ENCODE peak calls at places on chromosomes 12 and 14, in seven cellular contexts. One of them, this sample, is unnamed. For H3K4me1, the result is how much of the 10 kb centered on the place peaks cover.

GRCh38 chr12:89181271-89181920 is 170.9 kb downstream of the DUSP6 start:
- DNase-seq in testis: no peak
- DNase-seq in A549: peak
- DNase-seq in prostate gland: no peak
- DNase-seq in breast epithelium: no peak
- DNase-seq in sigmoid colon: no peak
- DNase-seq in body of pancreas: no peak
- DNase-seq in this sample: no peak

GRCh38 chr12:93061414-93062099 is 132.5 kb upstream of the EEA1 start:
- DNase-seq in testis: no peak
- DNase-seq in A549: no peak
- DNase-seq in prostate gland: no peak
- DNase-seq in breast epithelium: no peak
- DNase-seq in sigmoid colon: peak
- DNase-seq in body of pancreas: no peak
- DNase-seq in this sample: peak

GRCh38 chr14:61602733-61603077 is 92.6 kb upstream of the HIF1A start:
- DNase-seq in testis: no peak
- DNase-seq in A549: no peak
- DNase-seq in prostate gland: no peak
- DNase-seq in breast epithelium: no peak
- DNase-seq in sigmoid colon: no peak
- DNase-seq in body of pancreas: no peak
- DNase-seq in this sample: no peak

GRCh38 chr12:126667340-126667739 is 1599.6 kb upstream of the TMEM132C start:
- DNase-seq in testis: no peak
- DNase-seq in A549: no peak
- DNase-seq in prostate gland: no peak
- DNase-seq in breast epithelium: no peak
- DNase-seq in sigmoid colon: no peak
- DNase-seq in body of pancreas: no peak
- DNase-seq in this sample: no peak

GRCh38 chr14:71355324-71356201 is 448.3 kb downstream of the PCNX1 start:
- DNase-seq in testis: peak
- DNase-seq in A549: no peak
- DNase-seq in prostate gland: peak
- DNase-seq in breast epithelium: peak
- DNase-seq in sigmoid colon: peak
- DNase-seq in body of pancreas: peak
- DNase-seq in this sample: peak

GRCh38 chr14:80781968-80782367 is 159.6 kb downstream of the CEP128 start:
- DNase-seq in testis: no peak
- DNase-seq in A549: no peak
- DNase-seq in prostate gland: no peak
- DNase-seq in breast epithelium: no peak
- DNase-seq in sigmoid colon: no peak
- DNase-seq in body of pancreas: no peak
- DNase-seq in this sample: no peak

GRCh38 chr12:121626087-121626852 is at the start of gene ORAI1:
- DNase-seq in testis: peak
- DNase-seq in A549: peak
- DNase-seq in prostate gland: peak
- DNase-seq in breast epithelium: peak
- DNase-seq in sigmoid colon: peak
- DNase-seq in body of pancreas: peak
- DNase-seq in this sample: peak

GRCh38 chr14:100645986-100646314 is 58.7 kb upstream of the BEGAIN start:
- DNase-seq in testis: no peak
- DNase-seq in A549: no peak
- DNase-seq in prostate gland: no peak
- DNase-seq in breast epithelium: no peak
- DNase-seq in sigmoid colon: no peak
- DNase-seq in body of pancreas: no peak
- DNase-seq in this sample: no peak

GRCh38 chr12:123532021-123532420 is 1.5 kb downstream of the RILPL1 start:
- DNase-seq in testis: no peak
- DNase-seq in A549: no peak
- DNase-seq in prostate gland: no peak
- DNase-seq in breast epithelium: no peak
- DNase-seq in sigmoid colon: no peak
- DNase-seq in body of pancreas: peak
- DNase-seq in this sample: no peak

GRCh38 chr12:132585177-132585576 is 25.2 kb downstream of the LRCOL1 start:
- DNase-seq in testis: no peak
- DNase-seq in A549: no peak
- DNase-seq in prostate gland: no peak
- DNase-seq in breast epithelium: no peak
- DNase-seq in sigmoid colon: no peak
- DNase-seq in body of pancreas: no peak
- DNase-seq in this sample: no peak

GRCh38 chr12:47770086-47770726 is 2.8 kb upstream of the SLC48A1 start:
- DNase-seq in testis: no peak
- DNase-seq in A549: no peak
- DNase-seq in prostate gland: no peak
- DNase-seq in breast epithelium: no peak
- DNase-seq in sigmoid colon: no peak
- DNase-seq in body of pancreas: no peak
- DNase-seq in this sample: no peak

GRCh38 chr14:102731871-102732800 is 45.1 kb upstream of the TRAF3 start:
- DNase-seq in testis: no peak
- DNase-seq in A549: no peak
- DNase-seq in prostate gland: no peak
- DNase-seq in breast epithelium: no peak
- DNase-seq in sigmoid colon: no peak
- DNase-seq in body of pancreas: no peak
- DNase-seq in this sample: no peak

GRCh38 chr14:105943973-105944602 is 417.7 kb downstream of the TMEM121 start:
- DNase-seq in testis: peak
- DNase-seq in A549: no peak
- DNase-seq in prostate gland: no peak
- DNase-seq in breast epithelium: no peak
- DNase-seq in sigmoid colon: no peak
- DNase-seq in body of pancreas: peak
- DNase-seq in this sample: no peak

GRCh38 chr12:89733579-89734201 is 25.1 kb upstream of the ATP2B1 start:
- DNase-seq in testis: no peak
- DNase-seq in A549: no peak
- DNase-seq in prostate gland: no peak
- DNase-seq in breast epithelium: no peak
- DNase-seq in sigmoid colon: no peak
- DNase-seq in body of pancreas: no peak
- DNase-seq in this sample: no peak

GRCh38 chr12:130357241-130357640 is 19.6 kb downstream of the PIWIL1 start:
- DNase-seq in testis: no peak
- DNase-seq in A549: no peak
- DNase-seq in prostate gland: no peak
- DNase-seq in breast epithelium: no peak
- DNase-seq in sigmoid colon: no peak
- DNase-seq in body of pancreas: no peak
- DNase-seq in this sample: no peak

GRCh38 chr12:86710110-86710509 is 453.9 kb upstream of the MGAT4C start:
- DNase-seq in testis: no peak
- DNase-seq in A549: no peak
- DNase-seq in prostate gland: no peak
- DNase-seq in breast epithelium: no peak
- DNase-seq in sigmoid colon: no peak
- DNase-seq in body of pancreas: no peak
- DNase-seq in this sample: no peak

GRCh38 chr14:24196071-24197061 is 1.1 kb upstream of the TM9SF1 start:
- DNase-seq in testis: no peak
- DNase-seq in A549: no peak
- DNase-seq in prostate gland: no peak
- DNase-seq in breast epithelium: no peak
- DNase-seq in sigmoid colon: no peak
- DNase-seq in body of pancreas: no peak
- DNase-seq in this sample: no peak

GRCh38 chr12:127342861-127343260 is 924.1 kb upstream of the TMEM132C start:
- DNase-seq in testis: no peak
- DNase-seq in A549: no peak
- DNase-seq in prostate gland: no peak
- DNase-seq in breast epithelium: no peak
- DNase-seq in sigmoid colon: no peak
- DNase-seq in body of pancreas: no peak
- DNase-seq in this sample: no peak

GRCh38 chr12:29317556-29318363 is 63.2 kb downstream of the ERGIC2 start:
- DNase-seq in testis: peak
- DNase-seq in A549: peak
- DNase-seq in prostate gland: peak
- DNase-seq in breast epithelium: no peak
- DNase-seq in sigmoid colon: no peak
- DNase-seq in body of pancreas: peak
- DNase-seq in this sample: no peak

GRCh38 chr12:103806807-103807206 is 34.2 kb downstream of the NT5DC3 start:
- DNase-seq in testis: no peak
- DNase-seq in A549: no peak
- DNase-seq in prostate gland: no peak
- DNase-seq in breast epithelium: no peak
- DNase-seq in sigmoid colon: peak
- DNase-seq in body of pancreas: no peak
- DNase-seq in this sample: no peak

DNA sequence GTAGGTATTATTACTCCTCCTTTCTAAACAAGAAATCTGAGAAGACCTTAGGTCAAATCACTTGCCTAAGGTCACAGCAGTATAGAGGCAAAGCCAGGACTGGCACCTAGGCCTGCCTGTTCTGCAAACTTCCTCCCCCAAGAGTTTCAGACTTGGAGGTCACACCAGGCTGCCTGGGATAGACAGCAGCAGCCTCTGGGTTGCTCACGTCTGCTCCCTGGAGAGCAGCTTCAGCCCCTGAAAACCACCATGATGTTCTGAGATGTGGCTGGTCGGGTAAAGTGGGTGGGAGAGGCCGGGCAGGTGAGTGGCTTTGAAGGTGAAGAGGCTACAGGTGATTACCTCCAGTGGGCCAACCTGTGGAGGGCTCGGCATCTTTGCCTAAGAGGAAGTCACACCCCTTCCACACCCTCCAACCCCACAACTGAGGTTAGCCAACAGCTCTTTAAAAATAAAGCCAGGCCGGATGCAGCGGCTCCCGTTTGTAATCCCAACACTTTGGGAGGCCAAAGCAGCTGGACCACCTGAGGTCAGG is 37.0 kb upstream of the PNMA1 start:
- DNase-seq in testis: no peak
- DNase-seq in A549: no peak
- DNase-seq in prostate gland: no peak
- DNase-seq in breast epithelium: no peak
- DNase-seq in sigmoid colon: peak
- DNase-seq in body of pancreas: no peak
- DNase-seq in this sample: no peak
- H3K4me1 ChIP-seq in testis: half or more
- H3K4me1 ChIP-seq in A549: half or more
- H3K4me1 ChIP-seq in prostate gland: half or more
- H3K4me1 ChIP-seq in breast epithelium: half or more
- H3K4me1 ChIP-seq in sigmoid colon: half or more
- H3K4me1 ChIP-seq in body of pancreas: half or more
- H3K4me1 ChIP-seq in this sample: half or more

GRCh38 chr12:124828264-124829007 is 35.2 kb downstream of the SCARB1 start:
- DNase-seq in testis: no peak
- DNase-seq in A549: peak
- DNase-seq in prostate gland: peak
- DNase-seq in breast epithelium: peak
- DNase-seq in sigmoid colon: no peak
- DNase-seq in body of pancreas: peak
- DNase-seq in this sample: no peak
- TF ChIP-seq POLR2A in testis: no peak
- TF ChIP-seq POLR2A in A549: no peak
- TF ChIP-seq POLR2A in prostate gland: no peak
- TF ChIP-seq POLR2A in breast epithelium: no peak
- TF ChIP-seq POLR2A in sigmoid colon: no peak
- TF ChIP-seq POLR2A in body of pancreas: no peak
- TF ChIP-seq POLR2A in this sample: no peak

GRCh38 chr14:103870891-103871595 is 23.7 kb upstream of the PPP1R13B start:
- DNase-seq in testis: no peak
- DNase-seq in A549: no peak
- DNase-seq in prostate gland: no peak
- DNase-seq in breast epithelium: no peak
- DNase-seq in sigmoid colon: no peak
- DNase-seq in body of pancreas: no peak
- DNase-seq in this sample: no peak
- H3K4me3 ChIP-seq in testis: peak
- H3K4me3 ChIP-seq in A549: no peak
- H3K4me3 ChIP-seq in prostate gland: no peak
- H3K4me3 ChIP-seq in breast epithelium: no peak
- H3K4me3 ChIP-seq in sigmoid colon: no peak
- H3K4me3 ChIP-seq in body of pancreas: no peak
- H3K4me3 ChIP-seq in this sample: no peak

GRCh38 chr12:113077057-113077858 is 20.7 kb downstream of the DTX1 start:
- DNase-seq in testis: no peak
- DNase-seq in A549: no peak
- DNase-seq in prostate gland: no peak
- DNase-seq in breast epithelium: no peak
- DNase-seq in sigmoid colon: no peak
- DNase-seq in body of pancreas: no peak
- DNase-seq in this sample: no peak

GRCh38 chr12:113080692-113081091 is 24.2 kb downstream of the DTX1 start:
- DNase-seq in testis: peak
- DNase-seq in A549: no peak
- DNase-seq in prostate gland: no peak
- DNase-seq in breast epithelium: no peak
- DNase-seq in sigmoid colon: no peak
- DNase-seq in body of pancreas: no peak
- DNase-seq in this sample: no peak

GRCh38 chr12:113081785-113082296 is 25.3 kb downstream of the DTX1 start:
- DNase-seq in testis: peak
- DNase-seq in A549: no peak
- DNase-seq in prostate gland: no peak
- DNase-seq in breast epithelium: no peak
- DNase-seq in sigmoid colon: no peak
- DNase-seq in body of pancreas: no peak
- DNase-seq in this sample: no peak

GRCh38 chr12:113075137-113075683 is 18.7 kb downstream of the DTX1 start:
- DNase-seq in testis: no peak
- DNase-seq in A549: no peak
- DNase-seq in prostate gland: no peak
- DNase-seq in breast epithelium: no peak
- DNase-seq in sigmoid colon: no peak
- DNase-seq in body of pancreas: no peak
- DNase-seq in this sample: no peak

GRCh38 chr12:113077859-113078256 is 21.3 kb downstream of the DTX1 start:
- DNase-seq in testis: no peak
- DNase-seq in A549: no peak
- DNase-seq in prostate gland: no peak
- DNase-seq in breast epithelium: no peak
- DNase-seq in sigmoid colon: no peak
- DNase-seq in body of pancreas: no peak
- DNase-seq in this sample: no peak
- H3K4me1 ChIP-seq in testis: under half
- H3K4me1 ChIP-seq in A549: under half
- H3K4me1 ChIP-seq in prostate gland: under half
- H3K4me1 ChIP-seq in breast epithelium: under half
- H3K4me1 ChIP-seq in sigmoid colon: under half
- H3K4me1 ChIP-seq in body of pancreas: under half
- H3K4me1 ChIP-seq in this sample: under half